ENCODE peak calls at places on chromosome 17, in four cellular contexts. D, Q, N and H are unnamed samples.

GRCh38 chr17:77461277-77462057 is 320.7 kb downstream of the SEC14L1 start:
- DNase-seq in D (no peak), Q (no peak), N (no peak), H (no peak)

GRCh38 chr17:48605409-48605864 is 651 bp upstream of the HOXB6 start:
- DNase-seq in D (no peak), Q (no peak), N (no peak), H (no peak)

GRCh38 chr17:17913695-17914332 is 58.4 kb downstream of the TOM1L2 start:
- DNase-seq in N (no peak), Q (no peak), D (no peak), H (no peak)

GRCh38 chr17:1298616-1299015 is 19.2 kb downstream of the TRARG1 start:
- DNase-seq in Q (no peak), N (no peak), D (peak; percentile 39), H (no peak)

GRCh38 chr17:50547736-50548083 is 736 bp downstream of the SPATA20 start:
- DNase-seq in D (no peak), Q (no peak), N (no peak), H (no peak)

GRCh38 chr17:82103588-82104451 is 5.8 kb upstream of the FASN start:
- DNase-seq in N (no peak), Q (no peak), D (no peak), H (no peak)

GRCh38 chr17:73663614-73664013 is 19.4 kb upstream of the SDK2 start:
- DNase-seq in D (no peak), N (no peak), Q (no peak), H (no peak)

GRCh38 chr17:60230358-60230757 is 80.6 kb downstream of the CA4 start:
- DNase-seq in D (no peak), Q (no peak), N (no peak), H (no peak)

GRCh38 chr17:28675980-28676379 is 14.0 kb downstream of the SUPT6H start:
- DNase-seq in D (no peak), Q (no peak), N (no peak), H (no peak)

GRCh38 chr17:40480501-40481003 is 20.9 kb downstream of the TNS4 start:
- DNase-seq in N (peak; percentile 21), Q (peak; percentile 53), D (peak; percentile 91), H (peak; percentile 87)

GRCh38 chr17:69561462-69561861 is 147.0 kb downstream of the MAP2K6 start:
- DNase-seq in Q (no peak), D (no peak), N (no peak), H (no peak)

GRCh38 chr17:80504671-80505413 is 28.4 kb upstream of the NPTX1 start:
- DNase-seq in N (no peak), Q (no peak), D (no peak), H (peak; percentile 18)

GRCh38 chr17:79461041-79461440 is 149.8 kb downstream of the RBFOX3 start:
- DNase-seq in Q (no peak), N (no peak), D (no peak), H (no peak)

GRCh38 chr17:65290041-65290440 is 152.9 kb downstream of the RGS9 start:
- DNase-seq in D (no peak), Q (no peak), N (no peak), H (no peak)

GRCh38 chr17:41015473-41015872 is 6.5 kb upstream of the KRTAP3-1 start:
- DNase-seq in N (no peak), Q (no peak), D (no peak), H (no peak)

GRCh38 chr17:16288860-16289571 is 64.3 kb downstream of the CENPV start:
- DNase-seq in D (no peak), N (no peak), Q (no peak), H (no peak)